ENCODE peak calls at places on chromosomes 13 and 19, in five cellular contexts. H is CD4-positive, alpha-beta T cell; L is left cardiac atrium; Q is nephron progenitor cell; V is iPS-NIHi11. A is an unnamed sample.

GRCh38 chr13:43830481-43830873 is 43.7 kb upstream of the ENOX1 start:
- DNase-seq in Q (no peak), L (no peak), H (no peak), V (no peak), A (peak; percentile 74)

GRCh38 chr13:28485097-28485496 is 9.8 kb downstream of the FLT1 start:
- DNase-seq in L (no peak), Q (no peak), V (no peak), H (no peak), A (no peak)

GRCh38 chr19:18063463-18063862 is 23.3 kb downstream of the IL12RB1 start:
- DNase-seq in Q (peak; percentile 36), V (no peak), L (no peak), H (no peak), A (no peak)

GRCh38 chr19:30154410-30154809 is 212.4 kb downstream of the URI1 start:
- DNase-seq in V (no peak), H (no peak), L (no peak), Q (no peak), A (no peak)

GRCh38 chr19:6971366-6971765 is 49.9 kb downstream of the MBD3L2B start:
- DNase-seq in Q (no peak), L (no peak), V (no peak), H (no peak), A (no peak)

GRCh38 chr13:85724554-85725432 is 74.4 kb downstream of the SLITRK6 start:
- DNase-seq in V (no peak), L (no peak), H (no peak), Q (no peak), A (no peak)

GRCh38 chr19:38736036-38736412 is 8.2 kb downstream of the CAPN12 start:
- DNase-seq in V (peak; percentile 70), L (peak; percentile 59), Q (peak; percentile 58), H (peak; percentile 42), A (no peak)

GRCh38 chr19:49042177-49042576 is 1.5 kb upstream of the CGB5 start:
- DNase-seq in H (no peak), Q (no peak), L (no peak), V (no peak), A (no peak)

GRCh38 chr13:21569686-21570085 is 34.3 kb downstream of the MICU2 start:
- DNase-seq in Q (no peak), L (no peak), V (no peak), H (no peak), A (no peak)

GRCh38 chr13:44815507-44816074 is 173.7 kb downstream of the NUFIP1 start:
- DNase-seq in L (peak; percentile 28), H (no peak), Q (no peak), V (peak; percentile 64), A (peak; percentile 95)

GRCh38 chr19:4473708-4474503 is 1.8 kb downstream of the HDGFL2 start:
- DNase-seq in H (no peak), V (no peak), L (peak; percentile 32), Q (peak; percentile 36), A (peak; percentile 4)

GRCh38 chr13:112117955-112118302 is 51.0 kb downstream of the SOX1 start:
- DNase-seq in L (no peak), Q (no peak), H (no peak), V (no peak), A (no peak)

GRCh38 chr19:4014541-4015491 is 7.3 kb downstream of the PIAS4 start:
- DNase-seq in L (peak; percentile 46), Q (peak; percentile 62), H (peak; percentile 23), V (peak; percentile 83), A (no peak)

GRCh38 chr13:80630685-80631121 is 289.8 kb upstream of the SPRY2 start:
- DNase-seq in L (peak; percentile 20), H (no peak), Q (no peak), V (no peak), A (no peak)

GRCh38 chr13:42064259-42064658 is 15.8 kb downstream of the DGKH start:
- DNase-seq in L (no peak), Q (no peak), H (no peak), V (peak; percentile 13), A (peak; percentile 23)

GRCh38 chr19:44694184-44694579 is 4.8 kb upstream of the CEACAM16 start:
- DNase-seq in L (no peak), V (no peak), H (no peak), Q (no peak), A (no peak)

GRCh38 chr13:97302611-97303010 is 80.5 kb downstream of the MBNL2 start:
- DNase-seq in L (no peak), H (no peak), Q (no peak), V (no peak), A (no peak)

GRCh38 chr13:30915691-30916541 is 9.8 kb downstream of the MEDAG start:
- DNase-seq in H (no peak), Q (no peak), L (no peak), V (no peak), A (no peak)

GRCh38 chr13:100887729-100888151 is 213.1 kb upstream of the TMTC4 start:
- DNase-seq in V (no peak), Q (no peak), H (no peak), L (no peak), A (peak; percentile 85)

GRCh38 chr13:21894703-21895699 is 224.1 kb downstream of the FGF9 start:
- DNase-seq in Q (no peak), H (no peak), V (no peak), L (no peak), A (no peak)

GRCh38 chr19:30785728-30786127 is 413.5 kb downstream of the ZNF536 start:
- DNase-seq in Q (no peak), H (no peak), V (peak; percentile 34), L (no peak), A (no peak)

GRCh38 chr19:35468637-35469036 is 20.6 kb downstream of the FFAR2 start:
- DNase-seq in L (peak; percentile 51), H (peak; percentile 44), Q (peak; percentile 28), V (peak; percentile 67), A (peak; percentile 70)

GRCh38 chr19:31253816-31254551 is 95.3 kb downstream of the TSHZ3 start:
- DNase-seq in Q (no peak), L (no peak), H (no peak), V (no peak), A (no peak)

GRCh38 chr19:38638461-38638860 is 9.0 kb upstream of the ACTN4 start:
- DNase-seq in Q (no peak), L (no peak), H (no peak), V (no peak), A (no peak)

GRCh38 chr19:1400281-1401137 is 833 bp downstream of the GAMT start:
- DNase-seq in H (no peak), L (peak; percentile 65), V (peak; percentile 55), Q (no peak), A (peak; percentile 54)

GRCh38 chr19:38303517-38304351 is at the start of gene C19orf33:
- DNase-seq in H (no peak), L (peak; percentile 51), V (peak; percentile 67), Q (no peak), A (no peak)

GRCh38 chr19:33368074-33368864 is 5.2 kb upstream of the CEBPG start:
- DNase-seq in Q (no peak), V (no peak), L (no peak), H (no peak), A (peak; percentile 39)

GRCh38 chr13:28583661-28584091 is 75.3 kb upstream of the POMP start:
- DNase-seq in L (no peak), V (no peak), Q (no peak), H (no peak), A (peak; percentile 52)

GRCh38 chr13:113836917-113837553 is 26.8 kb downstream of the GAS6 start:
- DNase-seq in L (peak; percentile 74), H (no peak), Q (no peak), V (no peak), A (peak; percentile 72)

GRCh38 chr19:1512671-1513491 is at the start of gene ADAMTSL5:
- DNase-seq in L (peak; percentile 69), H (peak; percentile 62), V (peak; percentile 79), Q (peak; percentile 51), A (peak; percentile 82)

GRCh38 chr13:97758317-97758716 is 195.2 kb upstream of the IPO5 start:
- DNase-seq in Q (no peak), H (no peak), V (no peak), L (peak; percentile 39), A (no peak)

GRCh38 chr19:10260141-10260584 is 8.1 kb downstream of the MRPL4 start:
- DNase-seq in V (no peak), Q (no peak), H (no peak), L (no peak), A (no peak)

GRCh38 chr13:107301724-107302374 is 733.9 kb upstream of the ARGLU1 start:
- DNase-seq in V (peak; percentile 10), Q (no peak), L (no peak), H (no peak), A (no peak)

GRCh38 chr13:99821741-99822140 is 149.8 kb downstream of the ZIC5 start:
- DNase-seq in V (no peak), H (no peak), Q (no peak), L (no peak), A (no peak)